ENCODE peak calls at places on chromosomes 16 and 17, in seven cellular contexts. E is activated T-helper 9 cell treated with anti-CD3 and anti-CD28 coated beads, Interleukin-2, amount 50 U/mL, for 16 hours; W is mesothelial cell of epicardium; I is EL; R is Peyer's patch; J is amygdala; B is kidney tubule cell. T is an unnamed sample.

GRCh38 chr17:1715803-1716075 is 5.6 kb upstream of the TLCD2 start:
- DNase-seq in E (no peak), W (no peak), I (no peak), R (no peak), J (no peak), B (no peak), T (no peak)

GRCh38 chr16:57127037-57127763 is 34.8 kb downstream of the CPNE2 start:
- DNase-seq in E (no peak), W (no peak), I (no peak), R (no peak), J (no peak), B (no peak), T (no peak)

GRCh38 chr17:79802736-79803420 is 6.0 kb upstream of the CBX8 start:
- DNase-seq in E (no peak), W (no peak), I (peak), R (no peak), J (no peak), B (no peak), T (no peak)

GRCh38 chr16:86740817-86741799 is 162.8 kb downstream of the FOXL1 start:
- DNase-seq in E (no peak), W (peak), I (peak), R (no peak), J (no peak), B (peak), T (no peak)

GRCh38 chr16:3087243-3087791 is 11.8 kb downstream of the ZSCAN10 start:
- DNase-seq in E (no peak), W (no peak), I (no peak), R (no peak), J (no peak), B (no peak), T (no peak)

GRCh38 chr17:59425085-59425901 is 93.8 kb downstream of the YPEL2 start:
- DNase-seq in E (no peak), W (peak), I (peak), R (no peak), J (no peak), B (peak), T (no peak)

GRCh38 chr17:69761011-69761410 is 314.0 kb upstream of the KCNJ16 start:
- DNase-seq in E (no peak), W (no peak), I (peak), R (no peak), J (no peak), B (peak), T (no peak)

GRCh38 chr17:82316651-82317393 is 586 bp downstream of the CD7 start:
- DNase-seq in E (no peak), W (no peak), I (no peak), R (no peak), J (no peak), B (no peak), T (no peak)

GRCh38 chr17:32510466-32510865 is 23.7 kb downstream of the CDK5R1 start:
- DNase-seq in E (no peak), W (no peak), I (no peak), R (no peak), J (no peak), B (no peak), T (no peak)

GRCh38 chr16:68287276-68288251 is 23.2 kb downstream of the SLC7A6OS start:
- DNase-seq in E (no peak), W (no peak), I (peak), R (peak), J (no peak), B (peak), T (no peak)

GRCh38 chr16:19382887-19383816 is 34.5 kb upstream of the TMC5 start:
- DNase-seq in E (no peak), W (no peak), I (no peak), R (no peak), J (peak), B (peak), T (peak)

T was measured in NCI-H69.